ENCODE peak calls at places on chromosomes 5 and 9, in seven cellular contexts. One of them, this sample, is unnamed.

GRCh38 chr9:18384066-18384465 is 89.9 kb upstream of the ADAMTSL1 start:
- DNase-seq in SK-N-SH: no peak
- DNase-seq in HCT116: no peak
- DNase-seq in H1: no peak
- DNase-seq in HepG2: no peak
- DNase-seq in GM12878: no peak
- DNase-seq in K562: no peak
- DNase-seq in this sample: no peak

GRCh38 chr5:82348749-82349148 is 70.6 kb upstream of the RPS23 start:
- DNase-seq in SK-N-SH: no peak
- DNase-seq in HCT116: no peak
- DNase-seq in H1: no peak
- DNase-seq in HepG2: no peak
- DNase-seq in GM12878: no peak
- DNase-seq in K562: no peak
- DNase-seq in this sample: no peak

GRCh38 chr5:92627186-92627585 is 953.8 kb downstream of the NR2F1-AS1 start:
- DNase-seq in SK-N-SH: no peak
- DNase-seq in HCT116: no peak
- DNase-seq in H1: no peak
- DNase-seq in HepG2: no peak
- DNase-seq in GM12878: no peak
- DNase-seq in K562: no peak
- DNase-seq in this sample: no peak

GRCh38 chr9:16515879-16516289 is 354.6 kb downstream of the BNC2 start:
- DNase-seq in SK-N-SH: no peak
- DNase-seq in HCT116: no peak
- DNase-seq in H1: peak
- DNase-seq in HepG2: no peak
- DNase-seq in GM12878: no peak
- DNase-seq in K562: no peak
- DNase-seq in this sample: peak

GRCh38 chr5:139795074-139796001 is at the start of gene PSD2:
- DNase-seq in SK-N-SH: peak
- DNase-seq in HCT116: no peak
- DNase-seq in H1: no peak
- DNase-seq in HepG2: no peak
- DNase-seq in GM12878: no peak
- DNase-seq in K562: peak
- DNase-seq in this sample: no peak

GRCh38 chr5:1897816-1898450 is 15.2 kb upstream of the IRX4 start:
- DNase-seq in SK-N-SH: no peak
- DNase-seq in HCT116: no peak
- DNase-seq in H1: no peak
- DNase-seq in HepG2: no peak
- DNase-seq in GM12878: no peak
- DNase-seq in K562: no peak
- DNase-seq in this sample: no peak

GRCh38 chr9:95927288-95928004 is 52.0 kb downstream of the ERCC6L2 start:
- DNase-seq in SK-N-SH: no peak
- DNase-seq in HCT116: no peak
- DNase-seq in H1: no peak
- DNase-seq in HepG2: no peak
- DNase-seq in GM12878: no peak
- DNase-seq in K562: no peak
- DNase-seq in this sample: no peak

GRCh38 chr5:150082364-150082763 is 4.0 kb downstream of the CSF1R start:
- DNase-seq in SK-N-SH: no peak
- DNase-seq in HCT116: no peak
- DNase-seq in H1: no peak
- DNase-seq in HepG2: no peak
- DNase-seq in GM12878: no peak
- DNase-seq in K562: no peak
- DNase-seq in this sample: no peak

GRCh38 chr5:68817696-68818695 is 275.8 kb upstream of the SLC30A5 start:
- DNase-seq in SK-N-SH: no peak
- DNase-seq in HCT116: no peak
- DNase-seq in H1: peak
- DNase-seq in HepG2: no peak
- DNase-seq in GM12878: no peak
- DNase-seq in K562: no peak
- DNase-seq in this sample: peak

GRCh38 chr5:171310816-171311697 is 2.0 kb downstream of the TLX3 start:
- DNase-seq in SK-N-SH: no peak
- DNase-seq in HCT116: no peak
- DNase-seq in H1: no peak
- DNase-seq in HepG2: no peak
- DNase-seq in GM12878: no peak
- DNase-seq in K562: no peak
- DNase-seq in this sample: no peak

GRCh38 chr5:106269252-106269843 is 1401.4 kb downstream of the EFNA5 start:
- DNase-seq in SK-N-SH: no peak
- DNase-seq in HCT116: peak
- DNase-seq in H1: no peak
- DNase-seq in HepG2: peak
- DNase-seq in GM12878: no peak
- DNase-seq in K562: no peak
- DNase-seq in this sample: no peak

GRCh38 chr5:5169466-5169865 is 29.3 kb downstream of the ADAMTS16 start:
- DNase-seq in SK-N-SH: no peak
- DNase-seq in HCT116: no peak
- DNase-seq in H1: no peak
- DNase-seq in HepG2: no peak
- DNase-seq in GM12878: no peak
- DNase-seq in K562: peak
- DNase-seq in this sample: no peak

GRCh38 chr5:147643142-147643541 is 133.3 kb upstream of the DPYSL3 start:
- DNase-seq in SK-N-SH: no peak
- DNase-seq in HCT116: no peak
- DNase-seq in H1: no peak
- DNase-seq in HepG2: no peak
- DNase-seq in GM12878: no peak
- DNase-seq in K562: no peak
- DNase-seq in this sample: no peak

GRCh38 chr9:28651050-28651722 is 1077.9 kb upstream of the C9orf72 start:
- DNase-seq in SK-N-SH: no peak
- DNase-seq in HCT116: no peak
- DNase-seq in H1: no peak
- DNase-seq in HepG2: no peak
- DNase-seq in GM12878: no peak
- DNase-seq in K562: no peak
- DNase-seq in this sample: no peak

GRCh38 chr9:38338359-38339014 is 54.0 kb upstream of the ALDH1B1 start:
- DNase-seq in SK-N-SH: peak
- DNase-seq in HCT116: no peak
- DNase-seq in H1: no peak
- DNase-seq in HepG2: no peak
- DNase-seq in GM12878: no peak
- DNase-seq in K562: no peak
- DNase-seq in this sample: no peak

GRCh38 chr9:101398335-101398929 is at the start of the genes MRPL50 and ZNF189:
- DNase-seq in SK-N-SH: peak
- DNase-seq in HCT116: peak
- DNase-seq in H1: peak
- DNase-seq in HepG2: peak
- DNase-seq in GM12878: peak
- DNase-seq in K562: peak
- DNase-seq in this sample: peak

GRCh38 chr9:101397746-101398334 is 578 bp downstream of the MRPL50 start:
- DNase-seq in SK-N-SH: peak
- DNase-seq in HCT116: no peak
- DNase-seq in H1: no peak
- DNase-seq in HepG2: peak
- DNase-seq in GM12878: no peak
- DNase-seq in K562: peak
- DNase-seq in this sample: no peak

GRCh38 chr9:101400120-101400519 is 1.5 kb downstream of the ZNF189 start:
- DNase-seq in SK-N-SH: no peak
- DNase-seq in HCT116: no peak
- DNase-seq in H1: no peak
- DNase-seq in HepG2: no peak
- DNase-seq in GM12878: no peak
- DNase-seq in K562: peak
- DNase-seq in this sample: no peak

GRCh38 chr9:101399641-101399965 is 952 bp downstream of the ZNF189 start:
- DNase-seq in SK-N-SH: no peak
- DNase-seq in HCT116: no peak
- DNase-seq in H1: no peak
- DNase-seq in HepG2: no peak
- DNase-seq in GM12878: no peak
- DNase-seq in K562: no peak
- DNase-seq in this sample: no peak

DNA sequence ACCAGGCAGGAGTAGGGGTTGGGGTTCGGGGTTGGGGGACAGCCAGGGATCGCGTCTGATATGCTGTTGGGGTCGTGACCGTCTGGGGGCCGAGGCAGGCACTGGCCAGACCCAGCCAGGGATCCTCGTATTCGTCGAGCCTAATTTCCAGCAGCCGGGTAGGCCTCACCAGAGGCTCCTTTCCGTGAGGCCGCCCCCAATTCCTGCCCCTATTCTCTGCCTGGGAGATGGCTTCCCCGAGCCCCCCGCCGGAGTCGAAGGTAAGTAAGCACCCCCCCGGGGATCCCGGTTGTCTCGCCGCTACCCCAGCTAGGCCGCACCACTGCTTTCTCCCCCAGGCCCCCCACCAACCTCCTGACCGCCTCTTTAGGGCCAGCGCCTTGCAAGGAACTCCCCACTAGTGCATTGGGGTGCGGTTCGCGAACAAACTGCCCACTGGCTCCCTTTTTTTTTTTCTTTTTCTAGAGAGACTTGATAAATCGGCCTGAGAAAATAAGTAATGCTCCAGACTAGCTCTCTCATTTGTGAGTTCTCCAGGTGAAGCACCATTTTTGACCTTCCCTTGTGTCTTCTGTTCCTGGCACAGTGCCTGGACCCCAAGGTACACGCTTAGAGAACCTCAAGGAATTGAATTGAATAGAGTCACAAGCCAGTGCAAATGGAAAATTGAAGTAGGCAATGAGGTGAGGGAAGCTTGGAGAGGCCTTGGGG is 434 bp downstream of the ZNF189 start:
- DNase-seq in SK-N-SH: no peak
- DNase-seq in HCT116: no peak
- DNase-seq in H1: no peak
- DNase-seq in HepG2: no peak
- DNase-seq in GM12878: no peak
- DNase-seq in K562: peak
- DNase-seq in this sample: no peak
- TF ChIP-seq YY1 in SK-N-SH: no peak
- TF ChIP-seq YY1 in HCT116: no peak
- TF ChIP-seq YY1 in H1: no peak
- TF ChIP-seq YY1 in HepG2: no peak
- TF ChIP-seq YY1 in GM12878: no peak
- TF ChIP-seq YY1 in K562: no peak
- TF ChIP-seq YY1 in this sample: no peak

DNA sequence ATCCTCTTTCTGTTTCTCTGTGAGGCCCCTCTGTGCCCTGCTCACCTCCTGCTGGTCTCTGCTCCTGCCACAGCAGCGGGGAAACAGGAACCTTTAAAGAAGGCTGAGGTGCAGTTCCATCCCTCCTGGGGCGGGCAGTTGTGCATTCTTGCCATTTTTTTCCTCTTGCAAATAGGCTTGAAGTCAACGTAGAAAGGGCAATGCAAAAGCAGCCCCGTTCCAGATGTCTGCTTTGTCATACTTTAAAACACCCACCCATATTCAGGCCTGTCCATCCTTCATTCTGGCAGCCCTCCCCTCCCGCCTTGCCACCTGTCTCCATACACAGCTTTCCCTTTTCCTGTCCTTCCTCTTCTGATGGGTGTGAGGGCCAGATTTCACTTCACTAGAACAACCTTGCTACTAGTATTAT is 65.4 kb upstream of the KLF9 start:
- DNase-seq in SK-N-SH: peak
- DNase-seq in HCT116: no peak
- DNase-seq in H1: peak
- DNase-seq in HepG2: no peak
- DNase-seq in GM12878: no peak
- DNase-seq in K562: no peak
- DNase-seq in this sample: peak
- TF ChIP-seq YY1 in SK-N-SH: no peak
- TF ChIP-seq YY1 in HCT116: no peak
- TF ChIP-seq YY1 in H1: no peak
- TF ChIP-seq YY1 in HepG2: no peak
- TF ChIP-seq YY1 in GM12878: no peak
- TF ChIP-seq YY1 in K562: no peak
- TF ChIP-seq YY1 in this sample: no peak

DNA sequence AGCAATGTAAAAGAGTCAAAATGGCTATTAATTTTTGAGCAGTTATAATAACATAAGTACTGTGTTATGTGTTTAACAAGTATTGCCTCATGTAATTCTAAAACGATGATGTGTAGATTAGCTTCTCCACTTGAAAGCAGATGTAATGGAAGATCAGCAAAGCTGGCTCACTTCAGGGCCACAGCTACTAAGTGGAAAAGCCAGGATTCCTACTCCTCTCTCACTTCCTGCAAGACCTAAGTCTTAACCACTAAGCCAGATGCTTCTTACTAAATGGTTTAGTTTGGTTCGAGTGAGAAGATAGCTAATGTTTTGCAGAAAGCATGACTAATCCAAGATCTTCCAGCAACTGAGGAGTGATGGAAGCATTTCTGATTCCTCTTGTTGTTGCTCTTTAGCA is 15.7 kb upstream of the TNC start:
- DNase-seq in SK-N-SH: no peak
- DNase-seq in HCT116: no peak
- DNase-seq in H1: no peak
- DNase-seq in HepG2: no peak
- DNase-seq in GM12878: no peak
- DNase-seq in K562: no peak
- DNase-seq in this sample: no peak
- TF ChIP-seq YY1 in SK-N-SH: no peak
- TF ChIP-seq YY1 in HCT116: no peak
- TF ChIP-seq YY1 in H1: no peak
- TF ChIP-seq YY1 in HepG2: no peak
- TF ChIP-seq YY1 in GM12878: no peak
- TF ChIP-seq YY1 in K562: no peak
- TF ChIP-seq YY1 in this sample: no peak

GRCh38 chr5:17440766-17441165 is 57.3 kb upstream of the TAF11L2 start:
- DNase-seq in SK-N-SH: no peak
- DNase-seq in HCT116: no peak
- DNase-seq in H1: no peak
- DNase-seq in HepG2: no peak
- DNase-seq in GM12878: no peak
- DNase-seq in K562: no peak
- DNase-seq in this sample: no peak

GRCh38 chr5:17439956-17440355 is 58.1 kb upstream of the TAF11L2 start:
- DNase-seq in SK-N-SH: no peak
- DNase-seq in HCT116: no peak
- DNase-seq in H1: no peak
- DNase-seq in HepG2: no peak
- DNase-seq in GM12878: no peak
- DNase-seq in K562: no peak
- DNase-seq in this sample: no peak

GRCh38 chr5:17444496-17444895 is 53.5 kb upstream of the TAF11L2 start:
- DNase-seq in SK-N-SH: no peak
- DNase-seq in HCT116: no peak
- DNase-seq in H1: no peak
- DNase-seq in HepG2: no peak
- DNase-seq in GM12878: no peak
- DNase-seq in K562: no peak
- DNase-seq in this sample: no peak

GRCh38 chr5:17443333-17444125 is 54.5 kb upstream of the TAF11L2 start:
- DNase-seq in SK-N-SH: no peak
- DNase-seq in HCT116: no peak
- DNase-seq in H1: no peak
- DNase-seq in HepG2: no peak
- DNase-seq in GM12878: no peak
- DNase-seq in K562: peak
- DNase-seq in this sample: no peak

GRCh38 chr5:17441351-17441750 is 56.7 kb upstream of the TAF11L2 start:
- DNase-seq in SK-N-SH: no peak
- DNase-seq in HCT116: no peak
- DNase-seq in H1: no peak
- DNase-seq in HepG2: no peak
- DNase-seq in GM12878: no peak
- DNase-seq in K562: no peak
- DNase-seq in this sample: no peak
- TF ChIP-seq YY1 in SK-N-SH: no peak
- TF ChIP-seq YY1 in HCT116: no peak
- TF ChIP-seq YY1 in H1: no peak
- TF ChIP-seq YY1 in HepG2: no peak
- TF ChIP-seq YY1 in GM12878: no peak
- TF ChIP-seq YY1 in K562: no peak
- TF ChIP-seq YY1 in this sample: no peak

This sample was measured in NT2/D1.